ENCODE peak calls at places on chromosomes 16 and 17, in nine cellular contexts. One of them, this sample, is unnamed.

GRCh38 chr16:75121949-75122568 is 5.5 kb upstream of the LDHD start:
- DNase-seq in fibroblast of the aortic adventitia: no peak
- DNase-seq in central memory CD4-positive, alpha-beta T cell: no peak
- DNase-seq in activated naive CD8-positive, alpha-beta T cell treated with anti-CD3 and anti-CD28 coated beads, Interleukin-2, amount 50 U/mL, for 24 hours: no peak
- DNase-seq in activated CD4-positive, alpha-beta T cell treated with anti-CD3 and anti-CD28 coated beads for 4 hours: no peak
- DNase-seq in KG1: no peak
- DNase-seq in NCI-H146: no peak
- DNase-seq in MV-4-11: no peak
- DNase-seq in stimulated activated CD8-positive, alpha-beta memory T cell treated with anti-CD3 and anti-CD28 coated beads, Interleukin-15, amount 100 ng/mL, for 24 hours: no peak
- DNase-seq in this sample: no peak

GRCh38 chr17:50783193-50783660 is 15.9 kb upstream of the ANKRD40CL start:
- DNase-seq in fibroblast of the aortic adventitia: peak
- DNase-seq in central memory CD4-positive, alpha-beta T cell: peak
- DNase-seq in activated naive CD8-positive, alpha-beta T cell treated with anti-CD3 and anti-CD28 coated beads, Interleukin-2, amount 50 U/mL, for 24 hours: peak
- DNase-seq in activated CD4-positive, alpha-beta T cell treated with anti-CD3 and anti-CD28 coated beads for 4 hours: peak
- DNase-seq in KG1: peak
- DNase-seq in NCI-H146: peak
- DNase-seq in MV-4-11: peak
- DNase-seq in stimulated activated CD8-positive, alpha-beta memory T cell treated with anti-CD3 and anti-CD28 coated beads, Interleukin-15, amount 100 ng/mL, for 24 hours: peak
- DNase-seq in this sample: peak

GRCh38 chr17:66748578-66748977 is 86.3 kb upstream of the CACNG5 start:
- DNase-seq in fibroblast of the aortic adventitia: peak
- DNase-seq in central memory CD4-positive, alpha-beta T cell: no peak
- DNase-seq in activated naive CD8-positive, alpha-beta T cell treated with anti-CD3 and anti-CD28 coated beads, Interleukin-2, amount 50 U/mL, for 24 hours: no peak
- DNase-seq in activated CD4-positive, alpha-beta T cell treated with anti-CD3 and anti-CD28 coated beads for 4 hours: no peak
- DNase-seq in KG1: no peak
- DNase-seq in NCI-H146: no peak
- DNase-seq in MV-4-11: no peak
- DNase-seq in stimulated activated CD8-positive, alpha-beta memory T cell treated with anti-CD3 and anti-CD28 coated beads, Interleukin-15, amount 100 ng/mL, for 24 hours: no peak
- DNase-seq in this sample: no peak

GRCh38 chr16:29806641-29807425 is 504 bp downstream of the MAZ start:
- DNase-seq in fibroblast of the aortic adventitia: no peak
- DNase-seq in central memory CD4-positive, alpha-beta T cell: no peak
- DNase-seq in activated naive CD8-positive, alpha-beta T cell treated with anti-CD3 and anti-CD28 coated beads, Interleukin-2, amount 50 U/mL, for 24 hours: peak
- DNase-seq in activated CD4-positive, alpha-beta T cell treated with anti-CD3 and anti-CD28 coated beads for 4 hours: peak
- DNase-seq in KG1: no peak
- DNase-seq in NCI-H146: peak
- DNase-seq in MV-4-11: peak
- DNase-seq in stimulated activated CD8-positive, alpha-beta memory T cell treated with anti-CD3 and anti-CD28 coated beads, Interleukin-15, amount 100 ng/mL, for 24 hours: no peak
- DNase-seq in this sample: no peak

GRCh38 chr16:89633064-89633631 is 19.7 kb downstream of the DPEP1 start:
- DNase-seq in fibroblast of the aortic adventitia: peak
- DNase-seq in central memory CD4-positive, alpha-beta T cell: no peak
- DNase-seq in activated naive CD8-positive, alpha-beta T cell treated with anti-CD3 and anti-CD28 coated beads, Interleukin-2, amount 50 U/mL, for 24 hours: no peak
- DNase-seq in activated CD4-positive, alpha-beta T cell treated with anti-CD3 and anti-CD28 coated beads for 4 hours: no peak
- DNase-seq in KG1: no peak
- DNase-seq in NCI-H146: no peak
- DNase-seq in MV-4-11: no peak
- DNase-seq in stimulated activated CD8-positive, alpha-beta memory T cell treated with anti-CD3 and anti-CD28 coated beads, Interleukin-15, amount 100 ng/mL, for 24 hours: no peak
- DNase-seq in this sample: peak

GRCh38 chr16:50360033-50360778 is 8.6 kb downstream of the BRD7 start:
- DNase-seq in fibroblast of the aortic adventitia: peak
- DNase-seq in central memory CD4-positive, alpha-beta T cell: no peak
- DNase-seq in activated naive CD8-positive, alpha-beta T cell treated with anti-CD3 and anti-CD28 coated beads, Interleukin-2, amount 50 U/mL, for 24 hours: no peak
- DNase-seq in activated CD4-positive, alpha-beta T cell treated with anti-CD3 and anti-CD28 coated beads for 4 hours: no peak
- DNase-seq in KG1: no peak
- DNase-seq in NCI-H146: no peak
- DNase-seq in MV-4-11: no peak
- DNase-seq in stimulated activated CD8-positive, alpha-beta memory T cell treated with anti-CD3 and anti-CD28 coated beads, Interleukin-15, amount 100 ng/mL, for 24 hours: no peak
- DNase-seq in this sample: peak

GRCh38 chr16:67185003-67185865 is 1.5 kb upstream of the MATCAP1 start:
- DNase-seq in fibroblast of the aortic adventitia: peak
- DNase-seq in central memory CD4-positive, alpha-beta T cell: peak
- DNase-seq in activated naive CD8-positive, alpha-beta T cell treated with anti-CD3 and anti-CD28 coated beads, Interleukin-2, amount 50 U/mL, for 24 hours: peak
- DNase-seq in activated CD4-positive, alpha-beta T cell treated with anti-CD3 and anti-CD28 coated beads for 4 hours: peak
- DNase-seq in KG1: peak
- DNase-seq in NCI-H146: peak
- DNase-seq in MV-4-11: peak
- DNase-seq in stimulated activated CD8-positive, alpha-beta memory T cell treated with anti-CD3 and anti-CD28 coated beads, Interleukin-15, amount 100 ng/mL, for 24 hours: peak
- DNase-seq in this sample: peak

GRCh38 chr16:67995423-67995822 is 3.9 kb downstream of the DPEP2 start:
- DNase-seq in fibroblast of the aortic adventitia: no peak
- DNase-seq in central memory CD4-positive, alpha-beta T cell: no peak
- DNase-seq in activated naive CD8-positive, alpha-beta T cell treated with anti-CD3 and anti-CD28 coated beads, Interleukin-2, amount 50 U/mL, for 24 hours: peak
- DNase-seq in activated CD4-positive, alpha-beta T cell treated with anti-CD3 and anti-CD28 coated beads for 4 hours: no peak
- DNase-seq in KG1: no peak
- DNase-seq in NCI-H146: no peak
- DNase-seq in MV-4-11: peak
- DNase-seq in stimulated activated CD8-positive, alpha-beta memory T cell treated with anti-CD3 and anti-CD28 coated beads, Interleukin-15, amount 100 ng/mL, for 24 hours: no peak
- DNase-seq in this sample: no peak

GRCh38 chr17:65453204-65453931 is 108.1 kb downstream of the AXIN2 start:
- DNase-seq in fibroblast of the aortic adventitia: no peak
- DNase-seq in central memory CD4-positive, alpha-beta T cell: no peak
- DNase-seq in activated naive CD8-positive, alpha-beta T cell treated with anti-CD3 and anti-CD28 coated beads, Interleukin-2, amount 50 U/mL, for 24 hours: no peak
- DNase-seq in activated CD4-positive, alpha-beta T cell treated with anti-CD3 and anti-CD28 coated beads for 4 hours: no peak
- DNase-seq in KG1: no peak
- DNase-seq in NCI-H146: no peak
- DNase-seq in MV-4-11: no peak
- DNase-seq in stimulated activated CD8-positive, alpha-beta memory T cell treated with anti-CD3 and anti-CD28 coated beads, Interleukin-15, amount 100 ng/mL, for 24 hours: no peak
- DNase-seq in this sample: no peak